ENCODE peak calls at places on chromosomes 16 and 17, in seven cellular contexts. W is lower leg skin, B is A549, G is AG04449, S is endodermal cell, H is endothelial cell, K is GM13976. T is an unnamed sample.
A peak's percentile ranks its signal among the peaks of the same experiment; 100 is the strongest.

GRCh38 chr16:52090080-52090479 is 456.9 kb downstream of the TOX3 start:
- DNase-seq in W (no peak), B (no peak), G (no peak), S (no peak), H (no peak), K (no peak), T (no peak)

GRCh38 chr16:56301391-56301850 is 110.1 kb downstream of the GNAO1 start:
- DNase-seq in W (no peak), B (no peak), G (peak; percentile 24), S (no peak), H (no peak), K (no peak), T (no peak)

GRCh38 chr17:61152898-61153297 is 246.7 kb upstream of the TBX2 start:
- DNase-seq in W (no peak), B (no peak), G (no peak), S (no peak), H (no peak), K (no peak), T (no peak)

GRCh38 chr16:65754799-65755691 is 611.4 kb upstream of the CDH5 start:
- DNase-seq in W (no peak), B (no peak), G (peak; percentile 5), S (no peak), H (no peak), K (no peak), T (no peak)

GRCh38 chr17:35510031-35510430 is 27.4 kb downstream of the SLFN12L start:
- DNase-seq in W (no peak), B (no peak), G (no peak), S (no peak), H (no peak), K (no peak), T (no peak)

GRCh38 chr17:49495842-49496182 is 719 bp downstream of the NGFR start:
- DNase-seq in W (no peak), B (no peak), G (no peak), S (peak; percentile 81), H (no peak), K (no peak), T (no peak)

GRCh38 chr17:17994770-17995169 is 22.1 kb downstream of the DRC3 start:
- DNase-seq in W (no peak), B (no peak), G (no peak), S (no peak), H (no peak), K (no peak), T (no peak)

GRCh38 chr16:72256398-72257048 is 84.6 kb upstream of the PMFBP1 start:
- DNase-seq in W (no peak), B (no peak), G (peak; percentile 64), S (no peak), H (no peak), K (no peak), T (no peak)

GRCh38 chr17:21292867-21293845 is 8.6 kb downstream of the MAP2K3 start:
- DNase-seq in W (no peak), B (no peak), G (no peak), S (no peak), H (no peak), K (no peak), T (no peak)

GRCh38 chr17:37019117-37019744 is 70.5 kb downstream of the AATF start:
- DNase-seq in W (no peak), B (no peak), G (no peak), S (no peak), H (no peak), K (no peak), T (no peak)

GRCh38 chr16:50360779-50361178 is 8.0 kb downstream of the BRD7 start:
- DNase-seq in W (no peak), B (no peak), G (no peak), S (no peak), H (no peak), K (no peak), T (no peak)

GRCh38 chr17:67992541-67993152 is 3.6 kb downstream of the C17orf58 start:
- DNase-seq in W (no peak), B (no peak), G (no peak), S (no peak), H (no peak), K (no peak), T (no peak)

GRCh38 chr17:15918261-15918660 is 26.7 kb upstream of the ADORA2B start:
- DNase-seq in W (peak; percentile 48), B (no peak), G (no peak), S (no peak), H (no peak), K (no peak), T (no peak)

GRCh38 chr16:66618588-66618987 is 14.1 kb downstream of the CMTM3 start:
- DNase-seq in W (no peak), B (peak; percentile 26), G (peak; percentile 95), S (no peak), H (no peak), K (no peak), T (no peak)

GRCh38 chr16:82138478-82139285 is 31.3 kb downstream of the MPHOSPH6 start:
- DNase-seq in W (no peak), B (no peak), G (no peak), S (no peak), H (no peak), K (no peak), T (no peak)

GRCh38 chr17:60971515-60972369 is 294.1 kb downstream of the BCAS3 start:
- DNase-seq in W (no peak), B (peak; percentile 73), G (peak; percentile 14), S (peak; percentile 85), H (peak; percentile 46), K (peak; percentile 47), T (no peak)

GRCh38 chr17:64492481-64493109 is 4.3 kb downstream of the POLG2 start:
- DNase-seq in W (no peak), B (peak; percentile 48), G (no peak), S (no peak), H (no peak), K (no peak), T (no peak)

GRCh38 chr17:7426203-7426863 is 917 bp downstream of the SPEM2 start:
- DNase-seq in W (no peak), B (no peak), G (no peak), S (no peak), H (no peak), K (no peak), T (no peak)

GRCh38 chr17:40318835-40319332 is 9.9 kb downstream of the RARA start:
- DNase-seq in W (peak; percentile 88), B (no peak), G (no peak), S (peak; percentile 59), H (no peak), K (no peak), T (no peak)

GRCh38 chr16:25553711-25554436 is 137.9 kb upstream of the HS3ST4 start:
- DNase-seq in W (no peak), B (peak; percentile 26), G (no peak), S (no peak), H (no peak), K (no peak), T (no peak)

GRCh38 chr17:4903051-4903818 is at the start of gene CHRNE:
- DNase-seq in W (peak; percentile 94), B (peak; percentile 89), G (no peak), S (peak; percentile 97), H (peak; percentile 80), K (peak; percentile 69), T (peak; percentile 49)
- TF ChIP-seq CTCF in W (peak; percentile 62), B (peak; percentile 90), G (peak; percentile 79), S (peak; percentile 86), H (peak; percentile 68), K (peak; percentile 34), T (no peak)

DNA sequence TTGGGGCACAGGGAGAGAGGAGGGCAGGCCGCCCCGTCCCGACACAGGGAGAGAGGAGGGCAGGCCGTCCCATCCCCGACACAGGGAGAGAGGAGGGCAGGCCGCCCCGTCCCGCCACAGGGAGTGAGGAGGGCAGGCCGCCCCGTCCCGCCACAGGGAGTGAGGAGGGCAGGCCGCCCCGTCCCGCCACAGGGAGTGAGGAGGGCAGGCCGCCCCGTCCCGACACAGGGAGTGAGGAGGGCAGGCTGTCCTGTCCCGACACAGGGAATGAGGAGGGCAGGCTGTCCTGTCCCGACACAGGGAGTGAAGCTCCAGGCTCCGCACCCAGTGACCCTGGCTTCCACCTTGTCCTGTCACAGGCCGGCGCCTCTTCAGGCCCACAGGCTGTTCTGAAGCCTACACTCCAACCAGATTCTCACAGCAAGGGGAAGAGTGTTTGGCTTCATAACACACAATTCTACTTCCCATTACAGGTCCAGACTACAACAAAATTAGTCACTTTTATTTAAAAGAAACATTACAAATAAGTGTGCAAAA is 34.1 kb downstream of the WDR45B start:
- DNase-seq in W (no peak), B (no peak), G (no peak), S (no peak), H (no peak), K (no peak), T (no peak)
- TF ChIP-seq CTCF in W (no peak), B (no peak), G (no peak), S (peak; percentile 37), H (no peak), K (no peak), T (no peak)

GRCh38 chr17:81440511-81441244 is 45.4 kb downstream of the BAHCC1 start:
- DNase-seq in W (no peak), B (peak; percentile 63), G (no peak), S (peak; percentile 97), H (peak; percentile 85), K (peak; percentile 77), T (no peak)
- TF ChIP-seq CTCF in W (no peak), B (peak; percentile 60), G (peak; percentile 67), S (peak; percentile 86), H (peak; percentile 85), K (peak; percentile 28), T (no peak)

GRCh38 chr16:80804061-80804450 is 342 bp downstream of the CDYL2 start:
- DNase-seq in W (no peak), B (peak; percentile 32), G (peak; percentile 2), S (peak; percentile 75), H (peak; percentile 51), K (peak; percentile 62), T (peak; percentile 42)

GRCh38 chr16:80802902-80803301 is 1.5 kb downstream of the CDYL2 start:
- DNase-seq in W (no peak), B (no peak), G (no peak), S (peak; percentile 42), H (no peak), K (no peak), T (no peak)

GRCh38 chr16:80804451-80805383 is at the start of gene CDYL2:
- DNase-seq in W (no peak), B (no peak), G (no peak), S (peak; percentile 64), H (no peak), K (peak; percentile 90), T (peak; percentile 55)

GRCh38 chr16:80802129-80802528 is 2.3 kb downstream of the CDYL2 start:
- DNase-seq in W (no peak), B (no peak), G (no peak), S (no peak), H (no peak), K (no peak), T (no peak)

DNA sequence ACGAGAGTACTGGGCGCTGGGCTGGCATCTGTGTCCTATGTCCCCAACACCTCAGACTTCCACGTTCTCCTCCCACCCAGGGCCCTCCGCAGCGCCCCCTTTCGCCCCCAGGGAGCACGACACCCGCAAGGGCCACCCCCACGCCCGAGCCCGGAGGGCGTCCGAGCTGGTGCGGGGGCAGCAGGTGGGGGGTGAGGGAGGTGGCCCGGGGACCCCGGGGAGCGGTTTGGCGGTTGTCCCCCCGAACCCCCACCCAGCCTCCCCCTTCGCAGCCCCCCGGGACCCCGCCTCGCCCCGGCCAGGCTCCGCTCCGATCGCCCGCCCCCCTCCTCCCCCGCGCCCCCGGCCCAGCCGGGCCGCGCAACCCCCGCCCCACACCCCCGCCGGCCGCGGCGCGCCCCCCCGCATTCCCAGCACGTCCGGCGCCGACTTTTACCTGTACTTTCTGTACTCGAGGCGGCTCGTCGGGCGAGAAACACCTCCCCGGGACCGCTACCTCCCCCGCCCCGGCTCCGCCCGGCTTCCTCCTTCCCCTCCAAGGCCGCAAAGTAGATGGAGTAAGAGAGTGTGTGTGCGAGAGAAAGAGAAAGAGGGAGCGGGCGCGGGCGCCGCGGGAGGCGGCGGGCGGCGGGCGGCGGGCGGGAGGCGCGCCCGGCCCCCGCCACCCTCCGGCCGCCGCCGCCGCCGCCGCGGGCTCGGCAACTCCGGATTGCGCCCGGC is 897 bp downstream of the CDYL2 start:
- DNase-seq in W (no peak), B (no peak), G (no peak), S (peak; percentile 81), H (peak; percentile 61), K (peak; percentile 72), T (peak; percentile 30)
- TF ChIP-seq CTCF in W (no peak), B (no peak), G (peak; percentile 77), S (peak; percentile 91), H (peak; percentile 83), K (peak; percentile 60), T (no peak)